ENCODE peak calls at places on chromosomes 6 and 20, in eight cellular contexts. M is naive B cell; J is AG09309; Y is cardiac fibroblast; Q is stimulated activated CD4-positive, alpha-beta T cell treated with anti-CD3 and anti-CD28 coated beads, Interleukin-1b, Interleukin-23, amount 100 ng/mL, for 24 hours; N is psoas muscle; G is mesenteric fat pad; A is activated T-cell treated with anti-CD3 and anti-CD28 coated beads, Interleukin-2, amount 50 U/mL, for 48 hours. B is an unnamed sample.

GRCh38 chr20:23180451-23180921 is 94.4 kb upstream of the CD93 start:
- DNase-seq in Y (no peak), A (no peak), G (no peak), M (no peak), J (no peak), N (no peak), Q (no peak), B (no peak)

GRCh38 chr6:43125119-43125518 is 46.0 kb upstream of the SRF start:
- DNase-seq in Y (peak; percentile 69), N (no peak), G (no peak), Q (no peak), M (no peak), J (peak; percentile 73), A (no peak), B (no peak)

GRCh38 chr6:151025076-151025475 is 159.6 kb downstream of the MTHFD1L start:
- DNase-seq in Q (no peak), J (no peak), A (no peak), Y (no peak), M (no peak), N (no peak), G (no peak), B (no peak)

GRCh38 chr6:111995409-111995808 is 58.5 kb upstream of the CCN6 start:
- DNase-seq in Y (no peak), A (no peak), J (no peak), Q (no peak), N (no peak), G (no peak), M (no peak), B (no peak)

GRCh38 chr20:13342469-13343242 is 121.6 kb downstream of the ISM1 start:
- DNase-seq in M (no peak), J (peak; percentile 85), G (no peak), Q (no peak), N (no peak), Y (no peak), A (no peak), B (no peak)

GRCh38 chr20:62042025-62042820 is 23.5 kb downstream of the TAF4 start:
- DNase-seq in N (no peak), Q (no peak), M (no peak), A (no peak), J (no peak), Y (no peak), G (no peak), B (no peak)

GRCh38 chr20:4167261-4168004 is 152.1 kb upstream of the RNF24 start:
- DNase-seq in A (no peak), M (no peak), Q (no peak), N (no peak), G (no peak), Y (no peak), J (no peak), B (peak; percentile 44)

GRCh38 chr6:40852667-40853383 is 186.2 kb downstream of the UNC5CL start:
- DNase-seq in Y (no peak), G (no peak), M (no peak), Q (no peak), A (peak; percentile 46), J (peak; percentile 14), N (no peak), B (no peak)

GRCh38 chr6:18308070-18308735 is 43.9 kb upstream of the DEK start:
- DNase-seq in Q (no peak), N (no peak), Y (peak; percentile 50), M (no peak), A (no peak), G (no peak), J (peak; percentile 53), B (no peak)

GRCh38 chr6:4487538-4487937 is 288.7 kb upstream of the CDYL start:
- DNase-seq in M (no peak), Y (peak; percentile 42), Q (no peak), G (no peak), A (peak; percentile 23), J (no peak), N (no peak), B (no peak)

GRCh38 chr6:101761124-101761601 is 367.7 kb downstream of the GRIK2 start:
- DNase-seq in M (no peak), A (no peak), Y (peak; percentile 90), G (no peak), N (no peak), J (peak; percentile 85), Q (no peak), B (no peak)

GRCh38 chr6:159053781-159054398 is 9.1 kb upstream of the TAGAP start:
- DNase-seq in J (no peak), N (no peak), Y (no peak), A (no peak), G (no peak), M (no peak), Q (no peak), B (no peak)

GRCh38 chr20:46568570-46569129 is 18.2 kb upstream of the OCSTAMP start:
- DNase-seq in N (peak; percentile 78), G (peak; percentile 93), Y (peak; percentile 64), J (peak; percentile 2), Q (no peak), M (no peak), A (no peak), B (no peak)

B was measured in neural crest cell.